ENCODE peak calls at places on chromosome 16, in eight cellular contexts. H is right lobe of liver; I is foreskin fibroblast; Q is tibial artery; G is cardiac muscle cell; M is left ventricle myocardium inferior; R is naive thymus-derived CD4-positive, alpha-beta T cell; A is HAP-1. Y is an unnamed sample.

GRCh38 chr16:49000594-49000993 is 281.0 kb downstream of the CBLN1 start:
- DNase-seq in M (no peak), H (no peak), A (no peak), Q (no peak), G (no peak), I (no peak), R (no peak), Y (no peak)

GRCh38 chr16:57720142-57720575 is 15.4 kb upstream of the KATNB1 start:
- DNase-seq in Q (no peak), A (no peak), H (peak; percentile 84), R (no peak), G (peak; percentile 70), I (peak; percentile 74), M (no peak), Y (peak; percentile 59)

GRCh38 chr16:53061256-53061655 is 6.5 kb downstream of the CHD9 start:
- DNase-seq in M (no peak), A (no peak), R (no peak), I (no peak), H (no peak), G (no peak), Q (no peak), Y (no peak)

GRCh38 chr16:86781046-86781445 is 202.7 kb downstream of the FOXL1 start:
- DNase-seq in A (no peak), Q (no peak), R (no peak), I (no peak), H (no peak), M (no peak), G (no peak), Y (no peak)

GRCh38 chr16:78763821-78764440 is 664.5 kb downstream of the WWOX start:
- DNase-seq in I (no peak), G (no peak), A (no peak), Q (no peak), R (no peak), M (no peak), H (peak; percentile 69), Y (peak; percentile 22)

GRCh38 chr16:53132406-53132805 is 77.6 kb downstream of the CHD9 start:
- DNase-seq in I (peak; percentile 9), R (no peak), H (no peak), Q (no peak), G (no peak), M (no peak), A (no peak), Y (no peak)

GRCh38 chr16:79348521-79349306 is 251.8 kb downstream of the MAF start:
- DNase-seq in Q (no peak), M (no peak), I (no peak), R (no peak), H (no peak), G (no peak), A (no peak), Y (no peak)

GRCh38 chr16:73172621-73173312 is 124.8 kb upstream of the ZFHX3 start:
- DNase-seq in R (no peak), A (peak; percentile 65), M (peak; percentile 87), Q (peak; percentile 66), G (peak; percentile 30), H (no peak), I (peak; percentile 98), Y (peak; percentile 98)

GRCh38 chr16:4689091-4689671 is 4.2 kb upstream of the NUDT16L1 start:
- DNase-seq in Q (no peak), I (no peak), A (no peak), R (no peak), H (peak; percentile 58), M (no peak), G (no peak), Y (no peak)

GRCh38 chr16:3971261-3971660 is 90.7 kb upstream of the CREBBP start:
- DNase-seq in Q (no peak), G (no peak), A (no peak), I (peak; percentile 83), H (no peak), R (no peak), M (no peak), Y (peak; percentile 96)

DNA sequence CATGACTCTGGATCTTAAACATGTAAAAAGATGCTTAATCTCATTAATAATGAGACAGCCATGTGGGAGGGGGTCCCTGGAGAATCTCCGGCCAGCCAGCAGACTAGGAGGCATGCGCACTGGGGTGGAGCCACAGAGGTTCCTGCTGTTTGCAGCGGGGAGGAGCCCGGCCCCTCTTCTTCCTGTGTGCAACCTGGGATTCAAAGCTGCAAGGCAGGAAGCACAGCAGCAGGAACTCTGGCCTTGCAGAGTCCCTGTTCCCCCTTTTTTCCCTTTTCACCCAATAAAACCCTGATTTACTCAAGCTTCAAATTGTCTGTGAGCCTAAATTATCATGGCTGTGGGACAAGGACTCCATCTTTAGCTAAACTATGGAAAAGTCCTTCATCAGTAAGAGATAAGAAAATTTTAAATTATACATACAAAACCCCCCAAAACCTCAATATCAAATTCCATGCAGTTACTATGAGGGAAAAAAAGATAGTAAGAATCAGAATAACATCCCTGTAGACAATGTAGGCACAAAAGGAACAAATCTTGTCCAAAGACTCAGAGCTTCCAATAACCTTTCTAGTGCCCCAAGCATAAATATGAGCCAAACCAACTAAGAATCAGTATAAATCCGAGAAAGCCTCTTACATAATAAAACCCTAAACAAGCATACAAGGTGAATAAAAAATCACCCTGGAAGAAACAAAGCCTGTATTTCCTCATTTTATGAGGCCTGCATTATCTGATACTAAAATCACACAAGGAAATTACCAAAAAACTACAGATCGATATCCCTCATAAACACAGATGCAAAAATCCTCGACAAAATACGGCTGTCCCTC is 12.1 kb downstream of the CFDP1 start:
- DNase-seq in Q (peak; percentile 62), H (peak; percentile 65), A (peak; percentile 90), I (peak; percentile 79), R (peak; percentile 10), G (peak; percentile 80), M (peak; percentile 85), Y (peak; percentile 56)
- H3K4me3 ChIP-seq in Q (no peak overlapping the region), H (no peak overlapping the region), A (no peak overlapping the region), I (peak overlapping the region; percentile 7), R (no peak overlapping the region), G (no peak overlapping the region), M (peak overlapping the region; percentile 14), Y (no peak overlapping the region)

DNA sequence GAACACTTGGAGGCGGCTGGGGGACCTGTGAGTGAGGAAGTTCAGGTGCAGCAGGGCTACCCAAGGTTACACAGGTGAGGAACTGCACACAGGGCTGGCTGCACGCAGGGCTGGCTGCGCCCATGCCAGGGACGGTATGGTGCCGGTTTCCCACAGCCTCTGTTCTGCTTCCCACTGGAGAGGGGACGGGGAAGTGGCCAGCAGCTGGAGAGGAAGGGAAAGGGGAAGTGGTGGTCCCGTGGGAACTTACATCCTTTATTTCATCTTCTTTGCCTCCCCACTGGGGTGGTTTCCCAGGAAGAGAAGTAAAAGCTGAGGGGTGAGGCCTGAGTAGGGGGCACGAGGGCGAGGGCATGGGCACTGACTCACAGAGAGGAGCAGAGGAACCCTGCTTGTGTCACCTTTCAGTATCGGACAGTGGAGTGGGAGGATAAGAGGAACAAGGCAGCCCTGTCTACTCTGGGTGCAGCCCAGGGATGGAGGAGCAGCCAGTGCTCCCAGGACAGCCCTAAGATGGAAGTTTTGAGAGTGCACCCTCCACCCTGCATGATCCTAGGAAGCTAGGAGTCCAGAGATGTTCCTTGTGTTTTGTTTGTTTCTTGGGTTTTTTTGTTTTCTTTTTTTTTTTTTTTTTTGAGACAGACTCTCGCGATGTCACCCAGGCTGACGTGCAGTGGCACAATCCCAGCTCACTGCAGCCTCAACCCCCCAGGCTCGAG is 25.5 kb upstream of the CDH1 start:
- DNase-seq in Q (no peak), R (no peak), G (no peak), I (no peak), M (peak; percentile 21), H (no peak), A (no peak), Y (no peak)
- H3K4me3 ChIP-seq in Q (no peak overlapping the region), R (no peak overlapping the region), G (no peak overlapping the region), I (no peak overlapping the region), M (no peak overlapping the region), H (no peak overlapping the region), A (no peak overlapping the region), Y (no peak overlapping the region)

GRCh38 chr16:81651758-81652718 is 127.1 kb upstream of the PLCG2 start:
- DNase-seq in I (no peak), G (no peak), H (no peak), M (no peak), R (no peak), A (no peak), Q (no peak), Y (peak; percentile 27)
- H3K4me3 ChIP-seq in I (no peak overlapping the region), G (no peak overlapping the region), H (no peak overlapping the region), M (peak overlapping the region; percentile 29), R (no peak overlapping the region), A (no peak overlapping the region), Q (no peak overlapping the region), Y (no peak overlapping the region)

DNA sequence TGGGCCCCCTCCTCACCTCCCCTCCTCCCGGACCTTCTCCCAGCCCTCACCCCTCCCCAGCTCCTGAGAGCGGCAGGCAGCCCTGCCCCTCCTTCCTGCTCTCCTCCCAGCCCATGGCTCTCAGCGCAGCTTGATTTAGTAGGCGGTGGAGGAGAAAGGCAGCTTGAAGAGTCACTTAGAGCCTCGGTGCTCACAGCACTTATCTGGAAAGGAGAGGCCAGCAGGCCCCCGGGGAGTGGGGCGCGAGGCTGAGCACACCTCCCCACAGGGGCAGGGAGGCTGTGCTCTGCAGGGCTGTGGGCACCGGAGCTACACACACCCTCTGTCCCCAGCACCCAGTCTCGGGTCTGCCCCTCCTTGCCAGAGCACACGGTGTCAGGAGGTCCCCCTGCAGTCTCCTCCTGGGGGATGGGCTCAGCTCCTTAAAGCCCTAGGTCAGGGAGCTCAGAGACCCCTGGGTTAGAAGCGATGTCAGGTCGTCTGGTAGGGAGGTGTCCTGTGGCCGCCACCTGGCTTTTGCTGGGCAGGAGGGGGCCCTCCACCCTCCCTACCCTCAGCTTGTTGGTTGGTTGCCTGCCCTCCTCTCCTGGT is 151.2 kb upstream of the GSE1 start:
- DNase-seq in Q (no peak), R (no peak), A (peak; percentile 12), H (no peak), I (peak; percentile 61), G (peak; percentile 95), M (no peak), Y (peak; percentile 45)
- H3K4me3 ChIP-seq in Q (peak overlapping the region; percentile 29), R (peak overlapping the region; percentile 50), A (no peak overlapping the region), H (no peak overlapping the region), I (peak overlapping the region; percentile 17), G (peak overlapping the region; percentile 19), M (peak overlapping the region; percentile 60), Y (peak overlapping the region; percentile 17)

GRCh38 chr16:17104654-17105053 is 366.1 kb downstream of the XYLT1 start:
- DNase-seq in M (no peak), G (no peak), I (no peak), H (no peak), A (no peak), R (no peak), Q (no peak), Y (no peak)
- H3K4me3 ChIP-seq in M (no peak overlapping the region), G (no peak overlapping the region), I (no peak overlapping the region), H (no peak overlapping the region), A (no peak overlapping the region), R (no peak overlapping the region), Q (no peak overlapping the region), Y (no peak overlapping the region)

GRCh38 chr16:59632266-59632855 is 898.2 kb upstream of the GOT2 start:
- DNase-seq in M (no peak), H (no peak), R (no peak), I (peak; percentile 94), G (peak; percentile 26), Q (no peak), A (no peak), Y (peak; percentile 83)
- H3K4me3 ChIP-seq in M (no peak overlapping the region), H (no peak overlapping the region), R (no peak overlapping the region), I (no peak overlapping the region), G (no peak overlapping the region), Q (no peak overlapping the region), A (no peak overlapping the region), Y (no peak overlapping the region)

Y was measured in fibroblast of lung.